ENCODE peak calls at places on chromosome 19, in four cellular contexts. V is IMR-90, B is trophoblast cell, T is GM23338. O is an unnamed sample.

GRCh38 chr19:33819875-33820781 is 23.5 kb downstream of the KCTD15 start:
- DNase-seq in V (peak; percentile 12), B (peak; percentile 29), T (peak; percentile 84), O (peak; percentile 72)

GRCh38 chr19:3575260-3575741 is 2.6 kb downstream of the HMG20B start:
- DNase-seq in V (peak; percentile 16), B (peak; percentile 74), T (peak; percentile 80), O (no peak)

GRCh38 chr19:35154535-35155406 is at the start of gene FXYD5:
- DNase-seq in V (peak; percentile 80), B (peak; percentile 77), T (peak; percentile 86), O (no peak)

GRCh38 chr19:49954092-49954825 is 6.7 kb downstream of the SIGLEC11 start:
- DNase-seq in V (peak; percentile 14), B (no peak), T (peak; percentile 26), O (no peak)

GRCh38 chr19:28234637-28235036 is 978.3 kb downstream of the UQCRFS1 start:
- DNase-seq in V (no peak), B (no peak), T (peak; percentile 24), O (no peak)

GRCh38 chr19:13024958-13025653 is 29.8 kb downstream of the NFIX start:
- DNase-seq in V (no peak), B (no peak), T (peak; percentile 69), O (no peak)

GRCh38 chr19:33406521-33407139 is 33.1 kb downstream of the CEBPG start:
- DNase-seq in V (peak; percentile 39), B (peak; percentile 66), T (peak; percentile 83), O (no peak)

GRCh38 chr19:32816555-32817099 is 52.9 kb downstream of the SLC7A9 start:
- DNase-seq in V (no peak), B (no peak), T (peak; percentile 67), O (no peak)

GRCh38 chr19:13959962-13960862 is 7.9 kb downstream of the DCAF15 start:
- DNase-seq in V (no peak), B (no peak), T (peak; percentile 70), O (no peak)

GRCh38 chr19:6047741-6048231 is 62.5 kb downstream of the RFX2 start:
- DNase-seq in V (peak; percentile 52), B (peak; percentile 12), T (peak; percentile 88), O (no peak)

GRCh38 chr19:54905908-54906511 is at the start of gene NCR1:
- DNase-seq in V (no peak), B (peak; percentile 43), T (peak; percentile 27), O (no peak)

GRCh38 chr19:39444598-39445257 is 654 bp upstream of the SUPT5H start:
- DNase-seq in V (no peak), B (no peak), T (peak; percentile 44), O (no peak)

GRCh38 chr19:6481541-6482342 is at the start of gene DENND1C:
- DNase-seq in V (no peak), B (no peak), T (peak; percentile 74), O (no peak)

GRCh38 chr19:47125669-47125938 is 5.0 kb upstream of the SAE1 start:
- DNase-seq in V (no peak), B (no peak), T (no peak), O (no peak)
- H2AFZ ChIP-seq in V (no peak overlapping the region), B (no peak overlapping the region), T (no peak overlapping the region), O (no peak overlapping the region)

GRCh38 chr19:11177592-11177991 is 19.8 kb downstream of the KANK2 start:
- DNase-seq in V (no peak), B (no peak), T (no peak), O (no peak)

GRCh38 chr19:11180346-11180745 is 17.0 kb downstream of the KANK2 start:
- DNase-seq in V (no peak), B (no peak), T (no peak), O (no peak)

GRCh38 chr19:11181488-11181887 is 15.9 kb downstream of the KANK2 start:
- DNase-seq in V (no peak), B (no peak), T (no peak), O (no peak)

GRCh38 chr19:11176466-11177193 is 20.7 kb downstream of the KANK2 start:
- DNase-seq in V (no peak), B (no peak), T (no peak), O (no peak)

DNA sequence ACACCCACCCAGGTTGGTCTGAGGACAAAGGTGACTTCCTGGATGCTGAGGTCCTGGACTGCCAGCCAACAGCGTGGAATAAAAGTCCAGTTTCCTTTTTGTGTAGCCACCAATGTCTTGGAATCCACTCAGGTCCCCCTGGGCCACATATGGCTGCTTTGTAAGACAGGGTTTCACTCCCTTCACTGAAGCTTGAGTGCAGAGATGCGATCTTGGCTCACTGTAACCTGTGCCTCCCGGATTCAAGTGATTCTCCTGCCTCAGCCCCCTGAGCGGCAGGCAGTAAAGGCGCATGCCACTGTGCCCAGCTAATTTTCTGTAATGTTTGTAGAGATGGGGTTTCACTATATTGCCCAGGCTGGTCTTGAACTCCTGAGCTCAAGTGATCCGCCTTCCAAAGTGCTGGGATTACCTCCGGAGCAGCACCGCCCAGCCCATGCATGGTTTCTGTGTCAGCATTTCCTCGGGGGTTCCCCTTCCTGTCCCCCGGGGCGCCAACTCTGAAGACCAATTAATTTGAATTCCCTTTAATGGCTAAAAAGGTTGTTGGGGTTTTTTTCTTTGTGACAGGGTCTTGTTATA is 17.5 kb downstream of the KANK2 start:
- DNase-seq in V (no peak), B (no peak), T (no peak), O (no peak)
- H2AFZ ChIP-seq in V (no peak overlapping the region), B (no peak overlapping the region), T (no peak overlapping the region), O (no peak overlapping the region)

GRCh38 chr19:48616491-48617056 is 1.7 kb upstream of the FAM83E start:
- DNase-seq in V (no peak), B (no peak), T (no peak), O (no peak)

GRCh38 chr19:48619692-48620565 is 623 bp downstream of the SPHK2 start:
- DNase-seq in V (no peak), B (no peak), T (no peak), O (no peak)

GRCh38 chr19:48618278-48618915 is 581 bp downstream of the RPL18 start:
- DNase-seq in V (no peak), B (peak; percentile 42), T (no peak), O (no peak)

GRCh38 chr19:48617146-48617937 is 1.6 kb downstream of the RPL18 start:
- DNase-seq in V (no peak), B (no peak), T (no peak), O (no peak)

DNA sequence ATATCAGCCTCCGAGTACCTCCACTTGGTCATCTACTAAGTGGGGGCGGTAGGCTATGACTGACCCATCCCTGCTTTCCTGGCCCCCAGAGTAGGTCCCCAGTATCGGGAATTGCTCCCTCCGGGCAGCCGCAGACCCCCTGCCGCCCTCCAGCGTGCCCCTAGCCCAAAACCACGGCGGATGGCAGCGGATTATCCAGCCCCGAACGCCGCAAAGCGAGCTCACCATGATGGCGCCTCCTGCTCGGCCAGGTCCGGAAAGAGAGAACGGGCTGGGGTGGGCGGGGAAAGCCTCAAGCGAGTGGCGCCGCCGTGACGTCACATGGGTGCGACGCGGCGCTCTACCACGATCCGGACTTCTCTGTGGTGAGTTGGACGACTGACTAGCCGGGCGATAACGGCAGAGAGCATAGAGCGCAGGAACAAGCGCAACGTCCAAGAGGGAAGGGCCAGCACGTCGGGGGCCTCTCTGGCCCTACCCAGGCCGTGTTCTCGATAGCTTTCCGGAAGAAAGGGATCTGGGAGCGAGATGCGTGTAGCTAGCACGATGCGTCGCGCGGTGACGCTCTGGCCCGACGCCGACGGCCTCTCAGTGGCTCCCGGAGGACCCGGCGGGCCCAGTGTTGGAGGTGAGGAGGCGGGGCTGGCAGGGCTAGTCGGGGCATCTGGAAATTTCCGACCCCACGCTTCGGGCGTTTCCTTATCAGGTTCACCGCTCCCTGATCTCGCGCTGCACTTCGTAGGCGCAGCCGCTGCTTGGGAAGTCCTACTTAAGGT is at the start of the genes RPL18 and SPHK2:
- DNase-seq in V (peak; percentile 100), B (peak; percentile 99), T (peak; percentile 98), O (peak; percentile 94)
- H2AFZ ChIP-seq in V (peak within 1 kb of the TSS; percentile 94), B (peak within 1 kb of the TSS; percentile 37), T (peak within 1 kb of the TSS; percentile 15), O (peak within 1 kb of the TSS; percentile 82)

DNA sequence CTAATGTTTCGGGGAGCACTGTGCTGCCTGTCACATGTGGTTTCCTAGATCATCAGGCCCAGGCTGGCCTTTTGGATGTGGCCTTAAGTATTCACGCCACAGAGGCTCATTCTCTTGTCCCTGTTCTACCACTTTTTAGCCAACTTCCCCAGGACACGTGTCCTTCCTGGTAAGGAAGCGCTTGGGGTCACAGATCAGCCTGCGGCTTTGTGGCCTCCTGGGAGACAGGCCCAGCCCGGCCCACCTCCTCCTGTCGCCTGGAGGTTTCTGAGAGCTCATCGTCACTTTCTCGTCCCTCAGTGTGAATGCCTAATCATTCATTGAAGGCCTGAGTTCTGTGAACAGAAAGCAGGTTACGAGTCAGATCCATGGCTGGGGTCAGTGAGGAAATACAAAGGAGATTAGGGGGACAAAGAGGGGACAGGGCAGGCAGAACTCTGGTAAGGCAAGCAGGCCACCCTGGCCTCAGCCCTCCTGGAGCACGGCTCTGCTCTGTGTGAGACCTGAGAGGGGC is 38.5 kb upstream of the TSHZ3 start:
- DNase-seq in V (no peak), B (no peak), T (no peak), O (no peak)
- H2AFZ ChIP-seq in V (no peak overlapping the region), B (no peak overlapping the region), T (peak overlapping the region; percentile 76), O (no peak overlapping the region)

GRCh38 chr19:2462635-2463421 is 6.1 kb upstream of the LMNB2 start:
- DNase-seq in V (peak; percentile 96), B (peak; percentile 53), T (peak; percentile 100), O (peak; percentile 46)
- H2AFZ ChIP-seq in V (peak overlapping the region; percentile 76), B (peak overlapping the region; percentile 92), T (peak overlapping the region; percentile 92), O (peak overlapping the region; percentile 43)